ENCODE peak calls at places on chromosomes 4 and X, in five cellular contexts. F is activated T-cell treated with anti-CD3 and anti-CD28 coated beads, Interleukin-2, amount 50 U/mL, for 1 hour; N is amygdala; R is GM12864; S is mucosa of descending colon. E is an unnamed sample.
A peak's percentile ranks its signal among the peaks of the same experiment; 100 is the strongest.

GRCh38 chr4:133146574-133147198 is 2.4 kb upstream of the PCDH10 start:
- DNase-seq in F (no peak), N (peak; percentile 45), R (no peak), S (no peak), E (peak; percentile 52)

GRCh38 chrX:150546711-150547153 is 21.7 kb upstream of the MTM1 start:
- DNase-seq in N (no peak), S (no peak), R (no peak), F (peak; percentile 42), E (no peak)

GRCh38 chr4:164779811-164780216 is 25.9 kb downstream of the SMIM31 start:
- DNase-seq in S (no peak), N (no peak), R (peak; percentile 4), F (no peak), E (peak; percentile 28)

GRCh38 chr4:102299708-102300107 is 45.6 kb downstream of the SLC39A8 start:
- DNase-seq in S (no peak), R (peak; percentile 19), F (no peak), N (no peak), E (peak; percentile 12)

GRCh38 chrX:47576021-47576898 is 6.0 kb upstream of the TIMP1 start:
- DNase-seq in R (no peak), S (no peak), F (no peak), N (no peak), E (no peak)

GRCh38 chr4:89111833-89112563 is 665 bp downstream of the TIGD2 start:
- DNase-seq in R (no peak), S (no peak), F (no peak), N (no peak), E (peak; percentile 52)

GRCh38 chr4:169810325-169811323 is 52.9 kb upstream of the HPF1 start:
- DNase-seq in F (no peak), S (no peak), R (peak; percentile 38), N (no peak), E (peak; percentile 67)

GRCh38 chr4:82989567-82990429 is 20.8 kb downstream of the LIN54 start:
- DNase-seq in S (no peak), F (no peak), N (no peak), R (no peak), E (no peak)

GRCh38 chr4:17618926-17619325 is 4.5 kb downstream of the MED28 start:
- DNase-seq in S (no peak), F (no peak), N (no peak), R (no peak), E (no peak)

GRCh38 chr4:1209821-1210220 is 37.4 kb upstream of the SPON2 start:
- DNase-seq in S (peak; percentile 82), R (no peak), F (no peak), N (no peak), E (no peak)

GRCh38 chr4:106062452-106062875 is 167.2 kb downstream of the NPNT start:
- DNase-seq in R (no peak), N (no peak), S (no peak), F (no peak), E (peak; percentile 12)